ENCODE peak calls at places on chromosomes 2 and 18, in six cellular contexts. W is gastrocnemius medialis, J is NCI-H446, D is Calu3, H is cardiac fibroblast, M is neural progenitor cell. L is an unnamed sample.

GRCh38 chr2:21362101-21362500 is 238.3 kb downstream of the TDRD15 start:
- DNase-seq in W (no peak), J (no peak), D (no peak), H (no peak), M (no peak), L (no peak)

GRCh38 chr2:233766416-233766815 is 6.3 kb downstream of the UGT1A1 start:
- DNase-seq in W (no peak), J (no peak), D (no peak), H (no peak), M (no peak), L (no peak)

GRCh38 chr2:187379869-187380268 is 68.2 kb downstream of the CALCRL start:
- DNase-seq in W (no peak), J (no peak), D (no peak), H (no peak), M (no peak), L (no peak)

GRCh38 chr2:239609583-239610310 is 208.9 kb upstream of the HDAC4 start:
- DNase-seq in W (no peak), J (no peak), D (no peak), H (no peak), M (no peak), L (no peak)

GRCh38 chr18:73409242-73409641 is 541.5 kb upstream of the NETO1 start:
- DNase-seq in W (no peak), J (no peak), D (no peak), H (peak; percentile 32), M (no peak), L (no peak)

GRCh38 chr2:11824901-11825592 is 78.6 kb downstream of the LPIN1 start:
- DNase-seq in W (no peak), J (no peak), D (no peak), H (no peak), M (no peak), L (no peak)

GRCh38 chr2:172736419-172737174 is 952 bp downstream of the RAPGEF4 start:
- DNase-seq in W (no peak), J (no peak), D (no peak), H (no peak), M (peak; percentile 35), L (no peak)

GRCh38 chr2:127594116-127594591 is 51.8 kb upstream of the GPR17 start:
- DNase-seq in W (no peak), J (no peak), D (no peak), H (no peak), M (no peak), L (no peak)

GRCh38 chr2:70962885-70963878 is 15.2 kb upstream of the ANKRD53 start:
- DNase-seq in W (no peak), J (no peak), D (no peak), H (no peak), M (no peak), L (no peak)

GRCh38 chr18:75548353-75548752 is 120.8 kb upstream of the SMIM21 start:
- DNase-seq in W (no peak), J (peak; percentile 5), D (peak; percentile 9), H (no peak), M (peak; percentile 67), L (no peak)

GRCh38 chr2:96602330-96602823 is 35.7 kb downstream of the KANSL3 start:
- DNase-seq in W (no peak), J (no peak), D (peak; percentile 31), H (no peak), M (no peak), L (no peak)

GRCh38 chr2:237727363-237727762 is 71.2 kb upstream of the RBM44 start:
- DNase-seq in W (no peak), J (no peak), D (no peak), H (peak; percentile 43), M (no peak), L (no peak)

GRCh38 chr2:198137733-198138132 is 333.3 kb downstream of the PLCL1 start:
- DNase-seq in W (no peak), J (no peak), D (no peak), H (no peak), M (peak; percentile 28), L (no peak)

GRCh38 chr2:197904446-197904845 is 100.1 kb downstream of the PLCL1 start:
- DNase-seq in W (no peak), J (no peak), D (no peak), H (no peak), M (no peak), L (no peak)

GRCh38 chr2:174428214-174428613 is 32.7 kb downstream of the SCRN3 start:
- DNase-seq in W (no peak), J (no peak), D (no peak), H (no peak), M (no peak), L (no peak)

GRCh38 chr2:231514951-231515297 is 15.3 kb downstream of the NMUR1 start:
- DNase-seq in W (no peak), J (no peak), D (no peak), H (no peak), M (no peak), L (no peak)

GRCh38 chr18:59996370-59996966 is 96.7 kb downstream of the PMAIP1 start:
- DNase-seq in W (no peak), J (peak; percentile 60), D (peak; percentile 67), H (peak; percentile 75), M (peak; percentile 54), L (peak; percentile 47)

GRCh38 chr2:42777883-42778805 is 14.2 kb upstream of the OXER1 start:
- DNase-seq in W (no peak), J (no peak), D (no peak), H (no peak), M (no peak), L (no peak)